ENCODE peak calls at places on chromosomes 16 and 17, in ten cellular contexts. J is AG04450, K is A549, U is uterus, F is thoracic aorta, P is endodermal cell, O is IMR-90, T is GM12878, A is right cardiac atrium, I is heart right ventricle. B is an unnamed sample.

GRCh38 chr17:7237761-7238417 is 1.4 kb downstream of the PHF23 start:
- DNase-seq in U (peak; percentile 85), I (peak; percentile 86), T (no peak), P (peak; percentile 95), K (peak; percentile 78), A (peak; percentile 94), F (no peak), J (no peak), O (peak; percentile 46), B (peak; percentile 97)

GRCh38 chr16:84421081-84421937 is 53.0 kb downstream of the ATP2C2 start:
- DNase-seq in K (no peak), U (no peak), O (no peak), A (no peak), J (no peak), F (no peak), T (no peak), I (no peak), P (no peak), B (no peak)

GRCh38 chr16:85349413-85350145 is 237.3 kb upstream of the CIBAR2 start:
- DNase-seq in K (no peak), P (no peak), I (no peak), T (no peak), A (no peak), J (no peak), U (no peak), O (no peak), F (no peak), B (no peak)

GRCh38 chr17:12107905-12108304 is 87.2 kb downstream of the MAP2K4 start:
- DNase-seq in P (no peak), F (no peak), A (no peak), U (no peak), O (peak; percentile 56), I (no peak), J (no peak), T (no peak), K (no peak), B (no peak)

GRCh38 chr16:8828541-8829165 is 31.0 kb downstream of the PMM2 start:
- DNase-seq in F (no peak), U (no peak), P (no peak), O (no peak), J (no peak), A (no peak), T (no peak), K (no peak), I (no peak), B (no peak)

GRCh38 chr17:39722965-39723848 is 7.1 kb downstream of the MIEN1 start:
- DNase-seq in K (no peak), U (no peak), T (no peak), I (no peak), A (peak; percentile 60), P (peak; percentile 90), J (no peak), O (no peak), F (no peak), B (no peak)

GRCh38 chr17:12983986-12984932 is 33.6 kb downstream of the ELAC2 start:
- DNase-seq in O (peak; percentile 96), T (no peak), K (no peak), I (peak; percentile 54), U (peak; percentile 86), P (no peak), A (peak; percentile 84), F (peak; percentile 53), J (peak; percentile 78), B (peak; percentile 44)

GRCh38 chr17:18093616-18094408 is 6.1 kb downstream of the DRG2 start:
- DNase-seq in T (no peak), U (no peak), I (peak; percentile 50), A (peak; percentile 78), O (peak; percentile 83), F (no peak), P (peak; percentile 79), J (peak; percentile 26), K (peak; percentile 77), B (no peak)

GRCh38 chr16:81140930-81141780 is 45.0 kb upstream of the GCSH start:
- DNase-seq in J (no peak), I (no peak), A (no peak), P (peak; percentile 87), F (no peak), K (peak; percentile 61), U (no peak), T (no peak), O (no peak), B (no peak)

GRCh38 chr17:67105213-67105612 is 60.9 kb downstream of the CACNG1 start:
- DNase-seq in T (no peak), K (no peak), P (no peak), I (no peak), O (peak; percentile 76), J (no peak), A (no peak), U (no peak), F (no peak), B (no peak)

GRCh38 chr17:55089955-55090573 is 121.5 kb downstream of the STXBP4 start:
- DNase-seq in F (no peak), K (peak; percentile 64), A (no peak), J (no peak), P (peak; percentile 59), O (peak; percentile 18), T (peak; percentile 79), I (no peak), U (no peak), B (no peak)

GRCh38 chr16:50160495-50161164 is 7.5 kb downstream of the TENT4B start:
- DNase-seq in A (no peak), P (no peak), I (no peak), U (no peak), T (no peak), J (no peak), K (no peak), F (no peak), O (peak; percentile 41), B (no peak)

GRCh38 chr16:22192261-22193133 is 13.6 kb upstream of the EEF2K start:
- DNase-seq in K (no peak), T (peak; percentile 85), O (peak; percentile 91), I (peak; percentile 85), F (peak; percentile 22), U (peak; percentile 81), P (peak; percentile 77), J (peak; percentile 77), A (peak; percentile 90), B (peak; percentile 90)

GRCh38 chr17:79088997-79089328 is 14.3 kb downstream of the ENGASE start:
- DNase-seq in F (no peak), I (no peak), T (no peak), A (peak; percentile 57), J (no peak), P (no peak), O (no peak), K (no peak), U (no peak), B (no peak)

GRCh38 chr17:50203589-50204345 is 2.3 kb upstream of the COL1A1 start:
- DNase-seq in J (peak; percentile 89), O (peak; percentile 96), F (no peak), A (no peak), I (no peak), T (no peak), U (peak; percentile 81), P (no peak), K (no peak), B (no peak)

GRCh38 chr16:84578538-84579126 is 39.2 kb downstream of the COTL1 start:
- DNase-seq in K (no peak), J (no peak), O (no peak), I (no peak), U (no peak), T (no peak), P (no peak), F (no peak), A (no peak), B (no peak)

GRCh38 chr16:67666032-67666537 is 465 bp downstream of the ENKD1 start:
- DNase-seq in P (peak; percentile 80), F (no peak), I (no peak), T (no peak), A (peak; percentile 84), O (no peak), K (no peak), U (peak; percentile 51), J (no peak), B (peak; percentile 89)

GRCh38 chr17:72176516-72176851 is 55.7 kb downstream of the SOX9 start:
- DNase-seq in O (no peak), K (no peak), F (no peak), U (no peak), A (no peak), P (no peak), T (no peak), I (no peak), J (no peak), B (no peak)
- H3K27ac ChIP-seq in O (no peak overlapping the region), K (no peak overlapping the region), F (no peak overlapping the region), U (no peak overlapping the region), A (no peak overlapping the region), P (no peak overlapping the region), T (no peak overlapping the region), I (no peak overlapping the region), J (no peak overlapping the region), B (no peak overlapping the region)

DNA sequence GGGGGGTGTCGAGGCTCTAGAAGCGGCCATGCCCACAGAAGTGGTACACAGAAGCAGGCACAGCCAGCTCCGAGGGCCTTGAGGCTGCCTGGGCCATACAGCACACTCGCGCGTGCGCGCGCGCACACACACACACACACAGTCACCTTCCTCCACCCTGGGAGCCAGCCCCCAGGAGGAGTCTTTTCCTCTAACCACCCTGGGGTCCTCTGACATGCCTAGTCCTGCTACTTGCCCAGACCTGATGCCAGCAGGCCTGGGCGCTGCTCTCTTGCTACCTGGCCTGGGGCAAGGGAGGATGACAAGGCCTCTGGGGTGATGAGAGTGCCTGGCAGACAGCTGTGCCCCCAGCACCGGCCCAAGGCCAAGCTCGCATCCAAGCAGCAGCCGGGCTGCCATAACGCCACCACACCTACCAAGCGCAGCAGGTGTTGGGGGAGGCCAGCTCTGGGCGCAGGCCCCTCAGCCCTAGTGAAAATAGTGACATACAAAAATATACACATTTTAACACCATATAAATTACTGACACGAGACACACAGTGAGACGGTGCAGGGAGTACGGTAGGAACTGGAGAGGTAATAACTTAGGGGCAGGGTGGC is 41.1 kb downstream of the TSC2 start:
- DNase-seq in A (no peak), P (no peak), F (no peak), K (no peak), U (no peak), O (no peak), I (no peak), J (no peak), T (no peak), B (no peak)
- H3K27ac ChIP-seq in A (no peak overlapping the region), P (no peak overlapping the region), F (no peak overlapping the region), K (no peak overlapping the region), U (no peak overlapping the region), O (no peak overlapping the region), I (no peak overlapping the region), J (no peak overlapping the region), T (no peak overlapping the region), B (peak overlapping the region; percentile 65)

GRCh38 chr17:330993-331701 is 21.5 kb downstream of the RPH3AL start:
- DNase-seq in I (peak; percentile 75), A (peak; percentile 88), F (no peak), P (peak; percentile 45), T (no peak), J (no peak), U (peak; percentile 62), K (no peak), O (no peak), B (peak; percentile 82)
- H3K27ac ChIP-seq in I (peak overlapping the region; percentile 94), A (peak overlapping the region; percentile 87), F (no peak overlapping the region), P (no peak overlapping the region), T (no peak overlapping the region), J (no peak overlapping the region), U (peak overlapping the region; percentile 78), K (no peak overlapping the region), O (no peak overlapping the region), B (peak overlapping the region; percentile 80)

DNA sequence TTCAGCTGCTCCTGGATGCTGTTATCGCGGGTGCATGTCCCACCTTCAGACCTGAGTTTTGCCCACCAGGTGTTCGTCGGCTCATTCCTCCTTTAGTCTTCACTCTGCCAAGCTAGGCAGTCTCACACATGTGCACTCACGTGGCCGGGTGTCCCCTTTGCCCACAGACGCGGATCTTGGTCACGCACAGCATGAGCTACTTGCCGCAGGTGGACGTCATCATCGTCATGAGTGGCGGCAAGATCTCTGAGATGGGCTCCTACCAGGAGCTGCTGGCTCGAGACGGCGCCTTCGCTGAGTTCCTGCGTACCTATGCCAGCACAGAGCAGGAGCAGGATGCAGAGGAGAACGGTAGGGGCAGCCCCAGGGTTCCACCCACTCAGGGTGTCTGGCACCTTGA is 133.1 kb downstream of the ABCC6 start:
- DNase-seq in A (no peak), U (no peak), I (no peak), O (no peak), J (no peak), F (no peak), K (no peak), T (no peak), P (no peak), B (no peak)
- H3K27ac ChIP-seq in A (no peak overlapping the region), U (no peak overlapping the region), I (no peak overlapping the region), O (no peak overlapping the region), J (no peak overlapping the region), F (no peak overlapping the region), K (no peak overlapping the region), T (no peak overlapping the region), P (no peak overlapping the region), B (no peak overlapping the region)

B was measured in spleen.